ENCODE peak calls at places on chromosomes 3 and 15, in seven cellular contexts. G, I, Q, C, S, H and P are unnamed samples.

GRCh38 chr3:135348698-135349097 is 553.6 kb downstream of the EPHB1 start:
- DNase-seq in G (no peak), I (no peak), Q (no peak), C (no peak), S (no peak), H (no peak), P (no peak)

GRCh38 chr15:43376017-43376705 is 5.3 kb downstream of the TUBGCP4 start:
- DNase-seq in G (no peak), I (no peak), Q (no peak), C (peak), S (no peak), H (peak), P (no peak)

GRCh38 chr3:129187857-129188256 is 4.2 kb upstream of the CNBP start:
- DNase-seq in G (no peak), I (no peak), Q (no peak), C (no peak), S (no peak), H (no peak), P (no peak)

GRCh38 chr3:127629462-127630403 is 748 bp downstream of the PODXL2 start:
- DNase-seq in G (no peak), I (no peak), Q (no peak), C (no peak), S (no peak), H (no peak), P (no peak)

GRCh38 chr15:33310481-33311311 is at the start of gene RYR3:
- DNase-seq in G (no peak), I (no peak), Q (no peak), C (peak), S (peak), H (no peak), P (no peak)

GRCh38 chr3:39011191-39011736 is 40.5 kb downstream of the SCN11A start:
- DNase-seq in G (no peak), I (no peak), Q (no peak), C (no peak), S (no peak), H (no peak), P (no peak)

GRCh38 chr15:80507638-80508316 is 103.6 kb downstream of the ARNT2 start:
- DNase-seq in G (no peak), I (peak), Q (no peak), C (no peak), S (no peak), H (peak), P (no peak)

GRCh38 chr3:99919694-99920093 is 102.0 kb downstream of the CMSS1 start:
- DNase-seq in G (no peak), I (no peak), Q (no peak), C (no peak), S (no peak), H (no peak), P (no peak)

GRCh38 chr3:97821413-97821809 is 400 bp upstream of the CRYBG3 start:
- DNase-seq in G (no peak), I (no peak), Q (peak), C (peak), S (peak), H (peak), P (no peak)

GRCh38 chr15:23518104-23518503 is 47.4 kb upstream of the MKRN3 start:
- DNase-seq in G (no peak), I (no peak), Q (no peak), C (no peak), S (no peak), H (no peak), P (no peak)

GRCh38 chr15:31074321-31074720 is 27.2 kb downstream of the TRPM1 start:
- DNase-seq in G (no peak), I (no peak), Q (no peak), C (no peak), S (no peak), H (no peak), P (no peak)

GRCh38 chr15:38549222-38549621 is 15.4 kb downstream of the RASGRP1 start:
- DNase-seq in G (no peak), I (no peak), Q (no peak), C (no peak), S (no peak), H (peak), P (no peak)

GRCh38 chr3:14378415-14378814 is 24.0 kb upstream of the SLC6A6 start:
- DNase-seq in G (no peak), I (no peak), Q (no peak), C (no peak), S (no peak), H (peak), P (no peak)

GRCh38 chr3:132135628-132136333 is 101.0 kb upstream of the CPNE4 start:
- DNase-seq in G (peak), I (peak), Q (no peak), C (peak), S (peak), H (peak), P (no peak)

DNA sequence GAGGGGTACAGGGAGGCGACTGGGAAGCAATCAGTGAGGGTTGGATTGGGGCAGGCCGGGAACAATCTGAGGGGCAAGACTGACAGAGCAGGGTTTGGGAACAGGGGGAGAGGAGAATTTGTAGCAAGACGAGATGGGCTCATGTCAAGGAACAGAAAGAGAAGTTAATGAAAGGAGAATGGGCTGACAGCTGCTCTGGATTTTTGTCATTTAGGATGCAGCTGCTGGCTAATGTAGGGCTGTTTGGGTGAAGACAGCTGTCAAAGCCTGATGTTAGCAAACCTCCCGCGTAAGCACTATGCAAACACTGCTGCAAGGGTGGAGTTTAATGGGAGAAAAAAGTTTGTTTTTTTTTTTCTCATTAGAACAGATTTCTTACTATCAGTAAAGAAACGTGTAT is 622.3 kb downstream of the EDEM1 start:
- DNase-seq in G (no peak), I (no peak), Q (no peak), C (no peak), S (no peak), H (no peak), P (no peak)
- TF ChIP-seq CTCF in G (no peak), I (no peak), Q (no peak), C (no peak), S (no peak), H (no peak), P (no peak)

DNA sequence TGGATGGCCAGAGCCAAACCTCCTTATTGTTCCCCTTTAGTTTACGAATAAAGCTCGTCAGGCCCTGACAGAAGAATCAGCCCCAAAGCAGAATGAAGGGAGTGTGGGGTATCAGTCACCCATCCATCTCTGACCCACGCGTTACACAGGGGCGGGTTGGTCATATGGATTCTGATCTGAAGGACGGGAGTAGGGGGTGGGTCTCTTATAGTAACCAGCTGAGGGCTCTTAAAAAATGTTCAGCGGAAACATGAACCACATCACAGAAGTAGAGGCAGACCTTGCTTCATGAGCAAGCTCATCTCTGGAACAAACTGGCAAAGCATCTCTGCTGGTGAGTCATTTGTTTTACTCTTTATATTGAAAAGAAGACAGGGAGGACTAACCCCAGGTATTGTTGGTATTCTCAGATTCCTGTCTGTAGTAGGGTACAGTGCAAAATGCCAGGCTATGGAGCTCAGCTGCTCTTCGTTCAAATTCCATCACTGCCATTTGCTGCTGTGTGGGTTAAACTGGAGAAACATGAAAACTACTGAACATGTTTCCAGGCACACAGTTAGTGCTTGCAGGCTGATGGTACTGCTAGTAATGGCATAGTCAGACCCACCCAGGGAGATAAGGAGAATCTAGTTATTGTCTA is at the start of gene CXCR6:
- DNase-seq in G (no peak), I (no peak), Q (no peak), C (no peak), S (no peak), H (peak), P (no peak)
- TF ChIP-seq CTCF in G (no peak), I (no peak), Q (no peak), C (no peak), S (no peak), H (no peak), P (no peak)

GRCh38 chr3:20079621-20080020 is 39.4 kb downstream of the KAT2B start:
- DNase-seq in G (no peak), I (no peak), Q (no peak), C (no peak), S (no peak), H (no peak), P (no peak)

GRCh38 chr3:20077054-20077453 is 36.8 kb downstream of the KAT2B start:
- DNase-seq in G (no peak), I (no peak), Q (no peak), C (no peak), S (no peak), H (no peak), P (no peak)

GRCh38 chr3:20076296-20076997 is 36.2 kb downstream of the KAT2B start:
- DNase-seq in G (no peak), I (no peak), Q (no peak), C (no peak), S (no peak), H (no peak), P (no peak)

GRCh38 chr3:20080956-20081554 is 40.8 kb downstream of the KAT2B start:
- DNase-seq in G (peak), I (no peak), Q (no peak), C (peak), S (peak), H (no peak), P (no peak)

GRCh38 chr3:20078194-20078709 is 38.0 kb downstream of the KAT2B start:
- DNase-seq in G (no peak), I (no peak), Q (no peak), C (no peak), S (no peak), H (no peak), P (no peak)
- TF ChIP-seq CTCF in G (no peak), I (no peak), Q (no peak), C (no peak), S (no peak), H (no peak), P (no peak)

GRCh38 chr3:113277414-113277813 is 66.1 kb downstream of the BOC start:
- DNase-seq in G (no peak), I (no peak), Q (no peak), C (no peak), S (no peak), H (no peak), P (no peak)

GRCh38 chr3:113279686-113280085 is 68.3 kb downstream of the BOC start:
- DNase-seq in G (no peak), I (no peak), Q (no peak), C (no peak), S (no peak), H (no peak), P (no peak)

GRCh38 chr3:113278599-113278955 is 67.2 kb downstream of the BOC start:
- DNase-seq in G (no peak), I (no peak), Q (no peak), C (no peak), S (no peak), H (no peak), P (no peak)

GRCh38 chr3:113276581-113277080 is 65.3 kb downstream of the BOC start:
- DNase-seq in G (no peak), I (no peak), Q (no peak), C (no peak), S (no peak), H (no peak), P (no peak)

DNA sequence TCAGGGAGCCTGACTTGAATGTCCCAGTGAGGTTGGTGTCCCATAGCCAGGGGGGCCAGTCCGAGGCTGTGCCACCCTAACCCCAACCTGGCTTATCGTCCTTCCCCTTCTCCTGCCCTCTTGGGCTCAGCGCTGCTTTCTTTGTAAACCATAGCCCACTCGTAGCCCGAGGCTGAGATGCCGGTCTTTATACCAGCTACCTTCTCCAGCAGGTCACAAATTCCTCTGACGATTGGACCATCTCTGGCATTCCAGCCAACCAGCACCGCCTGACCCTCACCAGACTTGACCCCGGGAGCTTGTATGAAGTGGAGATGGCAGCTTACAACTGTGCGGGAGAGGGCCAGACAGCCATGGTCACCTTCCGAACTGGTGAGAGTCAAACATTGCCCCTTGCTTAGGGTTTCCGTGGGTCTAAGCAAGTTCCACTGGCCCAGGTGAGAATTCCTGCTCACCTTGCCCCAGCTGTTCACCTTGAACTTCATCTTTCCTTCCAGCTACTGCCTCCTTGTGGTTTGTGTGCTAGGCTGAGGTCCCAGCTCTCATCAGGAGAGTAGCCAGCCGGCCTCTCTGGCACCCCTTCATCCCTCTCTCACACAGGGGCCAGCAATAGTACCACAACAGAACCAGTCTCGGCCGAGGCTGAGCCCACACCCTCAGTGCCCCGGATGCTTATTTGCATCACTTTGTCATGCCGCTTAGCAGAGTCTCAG is 66.7 kb downstream of the BOC start:
- DNase-seq in G (no peak), I (no peak), Q (no peak), C (no peak), S (no peak), H (no peak), P (no peak)
- TF ChIP-seq CTCF in G (no peak), I (no peak), Q (no peak), C (no peak), S (no peak), H (peak), P (no peak)

DNA sequence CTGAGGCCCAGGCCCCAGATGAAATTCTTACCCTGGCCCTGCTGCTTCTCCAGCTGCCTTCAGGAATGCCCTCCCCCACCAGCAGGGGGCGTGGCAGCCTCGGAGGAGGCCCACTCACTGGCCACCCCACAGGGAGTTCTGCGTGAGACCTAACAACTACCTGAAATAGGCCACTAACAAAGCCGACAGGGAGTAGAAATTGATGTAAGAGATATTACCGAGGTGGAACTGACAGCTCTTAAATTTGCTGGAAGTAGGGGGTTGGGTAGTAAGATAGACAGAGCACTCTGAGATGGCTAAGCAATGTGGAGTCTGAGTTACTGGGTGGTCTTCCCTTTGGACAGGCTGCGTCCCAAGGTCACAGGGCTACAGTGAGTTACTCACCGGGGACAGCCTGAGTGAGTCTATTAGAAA is 240.8 kb downstream of the SHOX2 start:
- DNase-seq in G (peak), I (no peak), Q (no peak), C (peak), S (no peak), H (no peak), P (no peak)
- TF ChIP-seq CTCF in G (peak), I (peak), Q (no peak), C (peak), S (peak), H (peak), P (no peak)

GRCh38 chr3:43481325-43481860 is 140.4 kb downstream of the ANO10 start:
- DNase-seq in G (no peak), I (no peak), Q (no peak), C (no peak), S (no peak), H (no peak), P (no peak)

GRCh38 chr3:43473228-43473627 is 148.6 kb downstream of the ANO10 start:
- DNase-seq in G (no peak), I (no peak), Q (no peak), C (no peak), S (no peak), H (no peak), P (no peak)

GRCh38 chr3:43477600-43477999 is 144.2 kb downstream of the ANO10 start:
- DNase-seq in G (no peak), I (no peak), Q (no peak), C (no peak), S (no peak), H (no peak), P (no peak)

GRCh38 chr3:43473737-43474136 is 148.1 kb downstream of the ANO10 start:
- DNase-seq in G (no peak), I (no peak), Q (no peak), C (no peak), S (no peak), H (no peak), P (no peak)

GRCh38 chr3:43478380-43478779 is 143.4 kb downstream of the ANO10 start:
- DNase-seq in G (no peak), I (no peak), Q (no peak), C (no peak), S (no peak), H (no peak), P (no peak)
- TF ChIP-seq CTCF in G (no peak), I (no peak), Q (no peak), C (no peak), S (no peak), H (peak), P (no peak)